ENCODE peak calls at places on chromosomes 12 and 14, in five cellular contexts. One of them, this sample, is unnamed.

GRCh38 chr12:57240069-57240921 is 10.7 kb downstream of the STAC3 start:
- DNase-seq in left ventricle myocardium inferior: peak; percentile 49
- DNase-seq in ovary: peak; percentile 55
- DNase-seq in A549: no peak
- DNase-seq in tibial artery: peak; percentile 75
- DNase-seq in this sample: no peak

GRCh38 chr12:75961878-75962277 is 69.7 kb downstream of the PHLDA1 start:
- DNase-seq in left ventricle myocardium inferior: no peak
- DNase-seq in ovary: no peak
- DNase-seq in A549: no peak
- DNase-seq in tibial artery: no peak
- DNase-seq in this sample: no peak

GRCh38 chr12:130041983-130042812 is 120.1 kb upstream of the FZD10 start:
- DNase-seq in left ventricle myocardium inferior: no peak
- DNase-seq in ovary: peak; percentile 60
- DNase-seq in A549: peak; percentile 22
- DNase-seq in tibial artery: no peak
- DNase-seq in this sample: no peak

GRCh38 chr12:130970165-130970907 is 16.6 kb downstream of the ADGRD1 start:
- DNase-seq in left ventricle myocardium inferior: no peak
- DNase-seq in ovary: no peak
- DNase-seq in A549: no peak
- DNase-seq in tibial artery: no peak
- DNase-seq in this sample: no peak

GRCh38 chr12:9707864-9708808 is 24.8 kb downstream of the CLECL1 start:
- DNase-seq in left ventricle myocardium inferior: peak; percentile 34
- DNase-seq in ovary: no peak
- DNase-seq in A549: peak; percentile 33
- DNase-seq in tibial artery: no peak
- DNase-seq in this sample: no peak

GRCh38 chr14:104712881-104713734 is 10.9 kb upstream of the ADSS1 start:
- DNase-seq in left ventricle myocardium inferior: no peak
- DNase-seq in ovary: no peak
- DNase-seq in A549: no peak
- DNase-seq in tibial artery: no peak
- DNase-seq in this sample: no peak

GRCh38 chr14:68822964-68823363 is 30.1 kb upstream of the ZFP36L1 start:
- DNase-seq in left ventricle myocardium inferior: no peak
- DNase-seq in ovary: no peak
- DNase-seq in A549: no peak
- DNase-seq in tibial artery: no peak
- DNase-seq in this sample: no peak

GRCh38 chr12:101459642-101460346 is 15.3 kb upstream of the SPIC start:
- DNase-seq in left ventricle myocardium inferior: no peak
- DNase-seq in ovary: no peak
- DNase-seq in A549: peak; percentile 94
- DNase-seq in tibial artery: no peak
- DNase-seq in this sample: no peak

GRCh38 chr12:121224591-121224990 is 14.7 kb downstream of the P2RX4 start:
- DNase-seq in left ventricle myocardium inferior: no peak
- DNase-seq in ovary: peak; percentile 76
- DNase-seq in A549: no peak
- DNase-seq in tibial artery: no peak
- DNase-seq in this sample: no peak

GRCh38 chr12:105773501-105773900 is 365.3 kb downstream of the NUAK1 start:
- DNase-seq in left ventricle myocardium inferior: no peak
- DNase-seq in ovary: no peak
- DNase-seq in A549: no peak
- DNase-seq in tibial artery: no peak
- DNase-seq in this sample: no peak

GRCh38 chr14:98345186-98345585 is 926.8 kb downstream of the BCL11B start:
- DNase-seq in left ventricle myocardium inferior: no peak
- DNase-seq in ovary: no peak
- DNase-seq in A549: no peak
- DNase-seq in tibial artery: no peak
- DNase-seq in this sample: peak; percentile 19

GRCh38 chr12:74776378-74776777 is 238.7 kb downstream of the ATXN7L3B start:
- DNase-seq in left ventricle myocardium inferior: no peak
- DNase-seq in ovary: no peak
- DNase-seq in A549: no peak
- DNase-seq in tibial artery: no peak
- DNase-seq in this sample: no peak

DNA sequence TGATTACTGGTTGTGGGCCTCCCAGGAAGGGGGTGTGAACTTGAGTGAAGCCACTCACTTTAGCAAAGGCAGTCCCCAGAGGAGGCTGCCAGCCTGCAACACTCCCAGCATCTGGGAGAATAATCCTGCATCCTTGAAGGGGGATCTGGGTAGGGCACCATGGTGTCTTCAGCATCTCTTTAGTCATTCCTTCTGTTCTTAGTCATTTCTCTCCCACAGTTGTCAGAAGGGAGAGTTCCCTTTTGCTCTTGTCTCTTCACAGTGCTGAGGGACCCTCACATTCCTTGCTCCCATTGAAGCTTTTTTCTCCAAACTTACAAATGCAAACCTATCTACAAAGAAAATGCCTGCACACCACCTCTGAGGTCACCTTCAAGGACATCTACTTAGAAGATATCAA is 48.1 kb upstream of the CIT start:
- DNase-seq in left ventricle myocardium inferior: no peak
- DNase-seq in ovary: no peak
- DNase-seq in A549: no peak
- DNase-seq in tibial artery: no peak
- DNase-seq in this sample: no peak
- H3K27ac ChIP-seq in left ventricle myocardium inferior: no peak overlapping the region
- H3K27ac ChIP-seq in ovary: no peak overlapping the region
- H3K27ac ChIP-seq in A549: no peak overlapping the region
- H3K27ac ChIP-seq in tibial artery: no peak overlapping the region
- H3K27ac ChIP-seq in this sample: no peak overlapping the region

DNA sequence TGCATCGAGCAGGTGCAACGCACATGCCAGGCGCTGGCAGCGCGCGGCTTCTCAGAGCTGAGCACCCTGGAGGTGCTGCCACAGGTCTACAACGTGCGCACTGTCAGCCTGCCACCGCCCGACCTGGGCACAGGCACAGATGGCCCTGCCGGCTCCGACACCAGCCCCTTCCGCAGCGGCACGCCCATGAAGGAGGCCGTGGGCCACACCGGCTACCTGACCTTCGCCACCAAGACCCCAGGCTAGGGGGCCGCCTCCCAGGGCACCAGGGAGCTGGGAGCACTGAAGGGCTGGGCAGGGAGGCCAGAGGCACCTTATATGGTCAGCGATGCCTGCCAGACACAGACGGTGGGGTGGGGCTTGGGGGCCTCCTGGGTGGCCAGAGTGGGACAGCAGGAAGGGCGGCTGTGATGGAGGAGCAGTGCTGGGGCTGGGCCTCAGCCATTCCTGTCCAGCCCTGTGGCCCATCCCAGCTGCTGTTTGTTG is 5.6 kb downstream of the TRMT61A start:
- DNase-seq in left ventricle myocardium inferior: no peak
- DNase-seq in ovary: no peak
- DNase-seq in A549: no peak
- DNase-seq in tibial artery: no peak
- DNase-seq in this sample: no peak
- H3K27ac ChIP-seq in left ventricle myocardium inferior: no peak overlapping the region
- H3K27ac ChIP-seq in ovary: peak overlapping the region; percentile 24
- H3K27ac ChIP-seq in A549: no peak overlapping the region
- H3K27ac ChIP-seq in tibial artery: peak overlapping the region; percentile 81
- H3K27ac ChIP-seq in this sample: no peak overlapping the region

DNA sequence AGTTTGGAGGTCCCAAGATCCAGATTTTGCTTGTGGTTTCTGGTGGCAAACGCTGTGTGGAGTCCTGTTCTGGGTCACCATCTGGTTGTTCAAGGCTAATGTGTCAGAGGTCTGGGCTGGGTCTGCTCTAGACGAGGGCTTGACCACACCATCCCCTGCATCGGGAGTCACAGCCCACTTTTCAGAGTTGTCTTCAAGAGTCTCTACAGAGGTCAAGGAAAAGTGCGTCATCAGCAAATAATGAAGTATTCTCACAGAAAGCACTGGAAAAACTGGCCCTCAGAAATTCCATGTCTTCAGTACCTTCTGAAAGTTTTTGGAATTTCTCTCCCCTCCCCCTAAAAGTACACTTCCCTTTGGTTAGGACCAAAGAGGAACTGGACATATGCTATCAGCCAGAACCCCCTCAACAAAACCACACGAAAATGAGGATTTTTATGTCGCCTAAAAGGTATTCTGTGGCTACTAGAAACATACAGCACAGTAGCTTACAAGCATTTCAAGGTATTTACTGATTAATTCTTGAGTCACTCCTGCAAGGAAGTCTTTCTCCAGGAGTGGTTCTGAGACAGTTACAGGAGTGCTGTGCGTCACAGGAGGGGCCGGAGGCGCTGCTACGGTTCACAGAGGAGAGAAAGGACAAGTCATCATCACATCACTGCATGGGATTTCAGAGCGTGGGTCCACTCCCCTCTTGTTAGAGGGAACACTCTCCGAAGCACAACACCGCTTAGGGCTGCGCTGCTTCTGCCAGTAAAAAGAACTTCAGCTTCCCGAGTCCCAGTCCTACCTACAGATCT is 35.4 kb downstream of the RAD52 start:
- DNase-seq in left ventricle myocardium inferior: no peak
- DNase-seq in ovary: peak; percentile 49
- DNase-seq in A549: no peak
- DNase-seq in tibial artery: no peak
- DNase-seq in this sample: peak; percentile 77
- H3K27ac ChIP-seq in left ventricle myocardium inferior: peak overlapping the region; percentile 5
- H3K27ac ChIP-seq in ovary: peak overlapping the region; percentile 47
- H3K27ac ChIP-seq in A549: no peak overlapping the region
- H3K27ac ChIP-seq in tibial artery: no peak overlapping the region
- H3K27ac ChIP-seq in this sample: peak overlapping the region; percentile 68

DNA sequence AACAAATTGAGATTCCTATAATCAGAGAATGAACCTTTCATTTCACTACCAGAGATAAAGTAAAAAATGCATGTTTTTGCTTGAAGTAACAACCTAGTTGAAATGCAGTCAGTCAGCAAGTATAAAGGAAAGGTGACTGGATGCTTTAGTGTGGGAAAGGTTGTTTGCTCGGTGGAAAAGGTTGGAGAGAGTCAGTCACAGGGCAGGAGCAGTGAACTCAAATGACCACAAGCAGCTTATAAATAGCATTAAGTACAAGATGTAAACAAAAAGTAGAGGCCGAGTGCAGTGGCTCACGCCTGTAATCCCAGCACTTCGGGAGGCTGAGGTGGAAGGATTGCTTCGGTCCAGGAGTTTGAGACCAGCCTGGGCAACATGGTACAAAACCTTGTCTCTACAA is 98.1 kb upstream of the FGD4 start:
- DNase-seq in left ventricle myocardium inferior: no peak
- DNase-seq in ovary: no peak
- DNase-seq in A549: no peak
- DNase-seq in tibial artery: no peak
- DNase-seq in this sample: no peak
- H3K27ac ChIP-seq in left ventricle myocardium inferior: no peak overlapping the region
- H3K27ac ChIP-seq in ovary: no peak overlapping the region
- H3K27ac ChIP-seq in A549: peak overlapping the region; percentile 40
- H3K27ac ChIP-seq in tibial artery: no peak overlapping the region
- H3K27ac ChIP-seq in this sample: no peak overlapping the region

DNA sequence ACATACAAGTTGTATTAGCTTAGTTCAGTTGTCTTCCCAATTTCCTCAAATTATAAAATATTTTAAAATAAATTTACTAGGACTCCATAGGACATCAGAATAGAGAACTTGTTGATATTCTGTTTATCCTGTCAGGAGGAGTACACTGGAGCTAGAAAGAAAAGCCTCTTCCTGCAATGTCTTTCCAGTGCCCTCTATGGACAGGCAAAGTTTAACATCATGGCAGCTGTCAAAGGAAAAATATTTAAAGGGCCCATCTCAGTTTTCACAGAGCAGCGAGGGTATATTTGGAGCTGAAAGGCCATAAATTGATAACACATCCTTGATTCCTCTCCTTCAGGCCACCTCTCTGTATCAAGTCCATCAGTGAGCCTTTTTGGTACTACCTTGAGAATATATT is 19.0 kb downstream of the DIP2B start:
- DNase-seq in left ventricle myocardium inferior: no peak
- DNase-seq in ovary: no peak
- DNase-seq in A549: no peak
- DNase-seq in tibial artery: no peak
- DNase-seq in this sample: no peak
- H3K27ac ChIP-seq in left ventricle myocardium inferior: no peak overlapping the region
- H3K27ac ChIP-seq in ovary: no peak overlapping the region
- H3K27ac ChIP-seq in A549: no peak overlapping the region
- H3K27ac ChIP-seq in tibial artery: no peak overlapping the region
- H3K27ac ChIP-seq in this sample: no peak overlapping the region

DNA sequence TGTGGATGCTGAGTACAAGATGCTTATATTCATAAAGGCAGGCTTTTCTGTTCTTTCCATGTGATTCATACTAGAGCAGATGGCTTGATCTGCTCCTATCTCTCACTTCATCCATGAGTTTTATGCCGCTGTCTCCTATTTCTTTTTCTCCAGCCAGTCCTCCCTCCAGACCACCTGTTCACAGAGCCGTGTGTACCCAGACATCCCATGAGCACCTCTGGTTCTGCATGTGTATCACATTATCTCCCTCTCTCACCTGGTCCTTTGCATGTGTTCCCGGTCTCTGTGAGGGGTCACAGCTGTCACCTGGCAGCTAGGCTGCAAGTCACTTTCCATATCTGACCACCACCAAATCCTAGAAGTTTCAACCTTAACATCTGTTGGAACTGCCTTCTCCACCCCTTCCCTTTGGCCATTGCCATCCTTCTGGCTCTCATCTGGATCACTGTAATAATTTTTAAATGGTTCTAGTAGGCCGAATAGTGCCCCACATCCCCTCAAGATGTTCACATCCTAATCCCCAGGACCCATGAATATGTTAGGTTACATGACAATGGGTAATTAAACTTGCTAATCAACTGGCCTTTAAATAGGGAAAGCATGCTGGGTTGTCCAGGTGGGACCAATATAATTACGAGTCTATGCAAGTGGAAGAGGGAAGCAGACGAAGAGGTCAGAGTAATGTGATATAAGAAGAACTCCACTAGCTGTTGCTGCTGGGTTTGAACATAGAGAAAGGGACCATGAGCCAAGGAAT is 168.1 kb downstream of the SNAPC1 start:
- DNase-seq in left ventricle myocardium inferior: no peak
- DNase-seq in ovary: no peak
- DNase-seq in A549: no peak
- DNase-seq in tibial artery: no peak
- DNase-seq in this sample: no peak
- H3K27ac ChIP-seq in left ventricle myocardium inferior: no peak overlapping the region
- H3K27ac ChIP-seq in ovary: no peak overlapping the region
- H3K27ac ChIP-seq in A549: no peak overlapping the region
- H3K27ac ChIP-seq in tibial artery: no peak overlapping the region
- H3K27ac ChIP-seq in this sample: no peak overlapping the region

GRCh38 chr14:24632336-24632735 is 1.7 kb downstream of the GZMB start:
- DNase-seq in left ventricle myocardium inferior: no peak
- DNase-seq in ovary: no peak
- DNase-seq in A549: no peak
- DNase-seq in tibial artery: no peak
- DNase-seq in this sample: no peak
- H3K27ac ChIP-seq in left ventricle myocardium inferior: no peak overlapping the region
- H3K27ac ChIP-seq in ovary: no peak overlapping the region
- H3K27ac ChIP-seq in A549: no peak overlapping the region
- H3K27ac ChIP-seq in tibial artery: no peak overlapping the region
- H3K27ac ChIP-seq in this sample: no peak overlapping the region